ENCODE peak calls at places on chromosomes 1 and 21, in nine cellular contexts. N is transverse colon, T is OCI-LY7, D is RWPE1, L is thoracic aorta, U is heart right ventricle, K is caudate nucleus, R is psoas muscle, B is neural progenitor cell. C is an unnamed sample.
A peak's percentile ranks its signal among the peaks of the same experiment; 100 is the strongest.

GRCh38 chr1:206419783-206420182 is 50.5 kb upstream of the IKBKE start:
- DNase-seq in N (no peak), T (no peak), D (peak; percentile 87), L (no peak), U (no peak), K (no peak), R (no peak), B (no peak), C (no peak)

GRCh38 chr21:33029975-33030461 is 4.3 kb downstream of the OLIG2 start:
- DNase-seq in N (no peak), T (no peak), D (no peak), L (no peak), U (no peak), K (peak; percentile 28), R (no peak), B (no peak), C (no peak)

GRCh38 chr1:82086739-82087138 is 286.0 kb downstream of the ADGRL2 start:
- DNase-seq in N (no peak), T (no peak), D (no peak), L (no peak), U (no peak), K (no peak), R (no peak), B (no peak), C (no peak)

GRCh38 chr21:43880111-43880985 is 15.3 kb downstream of the AGPAT3 start:
- DNase-seq in N (no peak), T (no peak), D (no peak), L (no peak), U (no peak), K (no peak), R (peak; percentile 58), B (no peak), C (no peak)

GRCh38 chr1:221449801-221450470 is 292.0 kb downstream of the DUSP10 start:
- DNase-seq in N (no peak), T (no peak), D (peak; percentile 29), L (no peak), U (no peak), K (no peak), R (no peak), B (no peak), C (no peak)

GRCh38 chr1:1032428-1032827 is 12.5 kb downstream of the AGRN start:
- DNase-seq in N (peak; percentile 57), T (no peak), D (no peak), L (no peak), U (no peak), K (no peak), R (no peak), B (peak; percentile 68), C (no peak)

GRCh38 chr21:28801906-28802305 is 190.8 kb downstream of the LTN1 start:
- DNase-seq in N (no peak), T (no peak), D (no peak), L (no peak), U (no peak), K (no peak), R (no peak), B (no peak), C (no peak)

GRCh38 chr1:29713857-29714256 is 477.5 kb downstream of the PTPRU start:
- DNase-seq in N (no peak), T (no peak), D (no peak), L (no peak), U (no peak), K (no peak), R (no peak), B (no peak), C (no peak)

GRCh38 chr21:46345861-46346260 is 21.9 kb downstream of the PCNT start:
- DNase-seq in N (no peak), T (no peak), D (no peak), L (no peak), U (no peak), K (no peak), R (no peak), B (no peak), C (no peak)

GRCh38 chr1:155522069-155522468 is 40.5 kb downstream of the ASH1L start:
- DNase-seq in N (no peak), T (no peak), D (no peak), L (no peak), U (no peak), K (no peak), R (no peak), B (no peak), C (no peak)

GRCh38 chr1:113783254-113784103 is 24.2 kb upstream of the PHTF1 start:
- DNase-seq in N (peak; percentile 44), T (peak; percentile 62), D (no peak), L (no peak), U (no peak), K (peak; percentile 26), R (no peak), B (no peak), C (no peak)

GRCh38 chr1:79460773-79461436 is 454.4 kb upstream of the ADGRL4 start:
- DNase-seq in N (no peak), T (peak; percentile 17), D (no peak), L (no peak), U (no peak), K (no peak), R (no peak), B (no peak), C (no peak)

GRCh38 chr1:150061632-150062101 is 5.9 kb upstream of the VPS45 start:
- DNase-seq in N (no peak), T (no peak), D (peak; percentile 20), L (peak; percentile 22), U (no peak), K (no peak), R (no peak), B (no peak), C (no peak)

GRCh38 chr1:55584521-55585401 is 369.6 kb upstream of the USP24 start:
- DNase-seq in N (no peak), T (no peak), D (no peak), L (no peak), U (no peak), K (peak; percentile 17), R (no peak), B (peak; percentile 53), C (no peak)

GRCh38 chr1:37741130-37741529 is 23.8 kb downstream of the EPHA10 start:
- DNase-seq in N (no peak), T (no peak), D (peak; percentile 69), L (no peak), U (no peak), K (no peak), R (no peak), B (no peak), C (no peak)

GRCh38 chr1:27382950-27383627 is at the start of gene CD164L2:
- DNase-seq in N (peak; percentile 85), T (no peak), D (peak; percentile 90), L (no peak), U (no peak), K (no peak), R (no peak), B (peak; percentile 88), C (peak; percentile 93)

GRCh38 chr1:86419277-86419903 is 4.6 kb upstream of the CLCA2 start:
- DNase-seq in N (peak; percentile 48), T (peak; percentile 65), D (peak; percentile 55), L (no peak), U (no peak), K (peak; percentile 19), R (no peak), B (peak; percentile 15), C (no peak)

GRCh38 chr21:40165671-40166070 is 298.4 kb downstream of the PCP4 start:
- DNase-seq in N (no peak), T (no peak), D (no peak), L (no peak), U (no peak), K (no peak), R (no peak), B (peak; percentile 77), C (no peak)

GRCh38 chr1:25569599-25570458 is 26.4 kb downstream of the LDLRAP1 start:
- DNase-seq in N (no peak), T (peak; percentile 33), D (no peak), L (no peak), U (no peak), K (no peak), R (no peak), B (no peak), C (no peak)
- H3K27ac ChIP-seq in N (peak overlapping the region; percentile 18), T (no peak overlapping the region), D (peak overlapping the region; percentile 95), L (peak overlapping the region; percentile 88), U (peak overlapping the region; percentile 82), K (peak overlapping the region; percentile 49), R (peak overlapping the region; percentile 16), B (no peak overlapping the region), C (no peak overlapping the region)

DNA sequence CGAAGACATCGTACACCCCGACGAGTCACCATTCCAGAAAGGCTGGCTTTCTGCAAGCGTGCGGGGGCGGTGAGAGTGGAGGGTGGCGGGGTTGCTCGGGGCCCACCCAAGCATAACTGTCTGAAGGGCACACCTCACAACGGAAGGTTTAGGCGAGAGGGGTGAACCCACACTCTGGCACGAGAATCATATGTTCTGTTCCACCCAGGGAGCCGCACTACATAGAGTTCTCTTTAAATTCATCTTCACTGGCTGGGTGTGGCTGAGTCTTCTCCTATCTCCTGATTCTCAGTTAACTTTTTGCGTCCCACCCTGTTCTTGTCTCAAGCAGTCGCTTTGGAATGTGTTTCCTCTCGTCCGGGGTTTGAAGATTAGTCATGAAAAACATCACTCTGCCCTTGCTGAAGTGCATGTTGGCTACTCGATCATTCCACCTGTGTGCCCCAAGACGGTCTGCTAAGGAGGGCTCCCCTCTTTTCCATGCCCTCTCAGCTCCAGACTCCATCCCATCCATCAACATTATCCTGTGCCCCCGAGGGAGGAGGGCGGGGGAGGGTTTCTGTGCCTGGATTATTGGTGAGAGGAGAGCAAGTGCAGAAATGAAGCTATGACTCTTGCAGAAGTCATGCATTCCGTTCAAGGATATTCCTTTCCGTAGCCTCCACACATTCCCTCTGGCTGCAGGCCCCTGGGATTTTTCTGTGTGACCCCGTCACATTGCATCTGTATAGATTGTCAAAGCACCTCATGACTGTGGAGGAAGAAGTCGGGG is 53.5 kb upstream of the CD34 start:
- DNase-seq in N (no peak), T (no peak), D (no peak), L (no peak), U (no peak), K (no peak), R (no peak), B (no peak), C (no peak)
- H3K27ac ChIP-seq in N (peak overlapping the region; percentile 96), T (no peak overlapping the region), D (peak overlapping the region; percentile 60), L (peak overlapping the region; percentile 69), U (peak overlapping the region; percentile 92), K (peak overlapping the region; percentile 27), R (peak overlapping the region; percentile 94), B (no peak overlapping the region), C (peak overlapping the region; percentile 88)

GRCh38 chr1:219731771-219732170 is 118.9 kb upstream of the ZC3H11B start:
- DNase-seq in N (no peak), T (no peak), D (peak; percentile 29), L (no peak), U (no peak), K (no peak), R (no peak), B (no peak), C (no peak)
- H3K27ac ChIP-seq in N (no peak overlapping the region), T (no peak overlapping the region), D (no peak overlapping the region), L (no peak overlapping the region), U (no peak overlapping the region), K (no peak overlapping the region), R (no peak overlapping the region), B (no peak overlapping the region), C (no peak overlapping the region)

DNA sequence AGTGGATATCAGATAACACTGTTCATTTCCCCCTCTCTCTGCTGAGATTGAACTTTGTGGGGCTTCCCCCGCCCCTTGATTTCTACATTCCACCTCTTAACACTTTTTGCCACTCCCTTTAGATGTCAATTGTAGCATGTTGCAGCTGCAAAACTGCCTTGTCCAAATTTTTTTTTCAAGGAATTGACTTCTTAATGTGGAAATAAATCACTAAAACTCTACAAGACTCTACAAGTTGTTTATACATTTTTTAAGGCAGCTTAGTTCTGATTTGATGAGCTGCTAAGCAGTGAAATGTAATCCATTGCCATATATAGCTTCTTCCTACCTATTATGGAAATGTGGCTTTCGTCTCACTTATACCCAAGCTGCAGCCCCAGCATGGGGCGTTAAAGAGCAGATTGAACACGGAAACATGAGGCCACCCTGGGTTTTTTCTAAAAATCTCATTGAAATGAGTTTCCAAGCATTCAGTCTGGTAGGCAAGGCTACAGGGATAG is 132.2 kb downstream of the SYT2 start:
- DNase-seq in N (no peak), T (no peak), D (peak; percentile 58), L (no peak), U (no peak), K (no peak), R (no peak), B (peak; percentile 45), C (no peak)
- H3K27ac ChIP-seq in N (peak overlapping the region; percentile 81), T (no peak overlapping the region), D (no peak overlapping the region), L (peak overlapping the region; percentile 59), U (peak overlapping the region; percentile 63), K (no peak overlapping the region), R (peak overlapping the region; percentile 64), B (peak overlapping the region; percentile 23), C (no peak overlapping the region)

C was measured in pancreas.